ENCODE peak calls at places on chromosomes 3 and 15, in five cellular contexts. W is brain microvascular endothelial cell, O is ELR, L is NCI-H1092, Y is AG08396. V is an unnamed sample.

GRCh38 chr3:105752791-105753415 is 115.9 kb downstream of the CBLB start:
- DNase-seq in W (peak; percentile 62), O (peak; percentile 44), L (no peak), Y (no peak), V (no peak)

GRCh38 chr3:39234705-39235104 is 42.3 kb upstream of the XIRP1 start:
- DNase-seq in W (no peak), O (no peak), L (no peak), Y (no peak), V (no peak)

GRCh38 chr15:78364233-78364632 is 24.1 kb downstream of the CRABP1 start:
- DNase-seq in W (no peak), O (no peak), L (no peak), Y (no peak), V (no peak)

GRCh38 chr3:170258105-170258487 is 35.9 kb downstream of the PRKCI start:
- DNase-seq in W (no peak), O (no peak), L (no peak), Y (no peak), V (no peak)

GRCh38 chr15:78206326-78207109 is 27.8 kb downstream of the ACSBG1 start:
- DNase-seq in W (peak; percentile 12), O (peak; percentile 60), L (no peak), Y (peak; percentile 17), V (no peak)

GRCh38 chr3:80537680-80538079 is 769.9 kb upstream of the ROBO1 start:
- DNase-seq in W (no peak), O (no peak), L (no peak), Y (no peak), V (no peak)

GRCh38 chr15:49215768-49216739 is 46.0 kb downstream of the GALK2 start:
- DNase-seq in W (no peak), O (no peak), L (peak; percentile 14), Y (no peak), V (peak; percentile 87)

GRCh38 chr3:72006631-72007556 is 221.9 kb upstream of the PROK2 start:
- DNase-seq in W (no peak), O (no peak), L (no peak), Y (no peak), V (no peak)

GRCh38 chr15:79311901-79312553 is 1.1 kb downstream of the TMED3 start:
- DNase-seq in W (no peak), O (no peak), L (no peak), Y (peak; percentile 8), V (no peak)

GRCh38 chr3:2853627-2854026 is 256.5 kb downstream of the IL5RA start:
- DNase-seq in W (no peak), O (no peak), L (no peak), Y (no peak), V (peak; percentile 17)

GRCh38 chr3:130276203-130276803 is 69.2 kb upstream of the COL6A5 start:
- DNase-seq in W (peak; percentile 59), O (peak; percentile 62), L (no peak), Y (peak; percentile 65), V (peak; percentile 63)

GRCh38 chr3:155179966-155180757 is 100.0 kb downstream of the MME start:
- DNase-seq in W (no peak), O (no peak), L (no peak), Y (no peak), V (no peak)

GRCh38 chr15:83380026-83380425 is 67.1 kb upstream of the SH3GL3 start:
- DNase-seq in W (no peak), O (peak; percentile 80), L (no peak), Y (peak; percentile 43), V (no peak)

GRCh38 chr15:82178061-82178460 is 84.5 kb downstream of the EFL1 start:
- DNase-seq in W (peak; percentile 88), O (peak; percentile 85), L (no peak), Y (peak; percentile 44), V (no peak)

GRCh38 chr15:40266828-40267304 is 16.0 kb downstream of the ANKRD63 start:
- DNase-seq in W (peak; percentile 96), O (peak; percentile 95), L (no peak), Y (peak; percentile 95), V (peak; percentile 91)

GRCh38 chr3:51630513-51630912 is 40.5 kb upstream of the TEX264 start:
- DNase-seq in W (no peak), O (no peak), L (no peak), Y (no peak), V (no peak)

GRCh38 chr3:11204697-11205397 is 50.6 kb downstream of the HRH1 start:
- DNase-seq in W (no peak), O (no peak), L (no peak), Y (no peak), V (no peak)

GRCh38 chr15:26260517-26261133 is 397.5 kb upstream of the ATP10A start:
- DNase-seq in W (no peak), O (peak; percentile 0), L (peak; percentile 39), Y (peak; percentile 48), V (peak; percentile 8)

GRCh38 chr3:28317438-28318022 is 31.0 kb upstream of the ZCWPW2 start:
- DNase-seq in W (peak; percentile 38), O (peak; percentile 54), L (no peak), Y (peak; percentile 43), V (peak; percentile 28)

GRCh38 chr15:62899090-62899493 is 143.5 kb upstream of the TPM1 start:
- DNase-seq in W (no peak), O (no peak), L (no peak), Y (no peak), V (no peak)

V was measured in H4.